ENCODE peak calls at places on chromosomes 12 and 14, in nine cellular contexts. One of them, this sample, is unnamed.

GRCh38 chr12:53965251-53966069 is 7.5 kb upstream of the HOXC11 start:
- DNase-seq in glutamatergic neuron: no peak
- DNase-seq in OCI-LY7: no peak
- DNase-seq in testis: no peak
- DNase-seq in choroid plexus epithelial cell: no peak
- DNase-seq in fibroblast of pulmonary artery: no peak
- DNase-seq in A549: no peak
- DNase-seq in H9: peak; percentile 91
- DNase-seq in cardiac muscle cell: no peak
- DNase-seq in this sample: peak; percentile 61

GRCh38 chr12:88471641-88472040 is 108.6 kb downstream of the KITLG start:
- DNase-seq in choroid plexus epithelial cell: peak; percentile 21
- DNase-seq in testis: no peak
- DNase-seq in cardiac muscle cell: no peak
- DNase-seq in A549: peak; percentile 27
- DNase-seq in glutamatergic neuron: no peak
- DNase-seq in H9: no peak
- DNase-seq in fibroblast of pulmonary artery: peak; percentile 82
- DNase-seq in OCI-LY7: no peak
- DNase-seq in this sample: no peak

GRCh38 chr12:42957136-42957535 is 367.6 kb upstream of the PRICKLE1 start:
- DNase-seq in glutamatergic neuron: no peak
- DNase-seq in cardiac muscle cell: no peak
- DNase-seq in H9: no peak
- DNase-seq in testis: peak; percentile 16
- DNase-seq in OCI-LY7: no peak
- DNase-seq in fibroblast of pulmonary artery: no peak
- DNase-seq in choroid plexus epithelial cell: no peak
- DNase-seq in A549: no peak
- DNase-seq in this sample: no peak

GRCh38 chr14:91366749-91367148 is 50.9 kb downstream of the CCDC88C start:
- DNase-seq in cardiac muscle cell: no peak
- DNase-seq in A549: no peak
- DNase-seq in glutamatergic neuron: no peak
- DNase-seq in fibroblast of pulmonary artery: no peak
- DNase-seq in OCI-LY7: no peak
- DNase-seq in H9: no peak
- DNase-seq in choroid plexus epithelial cell: no peak
- DNase-seq in testis: no peak
- DNase-seq in this sample: no peak

GRCh38 chr14:67942311-67942710 is 122.7 kb downstream of the RAD51B start:
- DNase-seq in choroid plexus epithelial cell: no peak
- DNase-seq in cardiac muscle cell: no peak
- DNase-seq in OCI-LY7: no peak
- DNase-seq in glutamatergic neuron: no peak
- DNase-seq in A549: peak; percentile 30
- DNase-seq in testis: no peak
- DNase-seq in H9: no peak
- DNase-seq in fibroblast of pulmonary artery: peak; percentile 76
- DNase-seq in this sample: no peak

GRCh38 chr14:88592016-88592415 is 29.2 kb downstream of the ZC3H14 start:
- DNase-seq in cardiac muscle cell: no peak
- DNase-seq in H9: no peak
- DNase-seq in choroid plexus epithelial cell: no peak
- DNase-seq in OCI-LY7: no peak
- DNase-seq in glutamatergic neuron: no peak
- DNase-seq in testis: no peak
- DNase-seq in fibroblast of pulmonary artery: no peak
- DNase-seq in A549: no peak
- DNase-seq in this sample: no peak

GRCh38 chr14:101017209-101017608 is 113.7 kb upstream of the RTL1 start:
- DNase-seq in choroid plexus epithelial cell: peak; percentile 68
- DNase-seq in glutamatergic neuron: no peak
- DNase-seq in A549: no peak
- DNase-seq in fibroblast of pulmonary artery: peak; percentile 37
- DNase-seq in cardiac muscle cell: no peak
- DNase-seq in H9: peak; percentile 8
- DNase-seq in testis: no peak
- DNase-seq in OCI-LY7: no peak
- DNase-seq in this sample: no peak

GRCh38 chr12:115584156-115584555 is 693.3 kb downstream of the MED13L start:
- DNase-seq in testis: no peak
- DNase-seq in OCI-LY7: no peak
- DNase-seq in glutamatergic neuron: no peak
- DNase-seq in choroid plexus epithelial cell: no peak
- DNase-seq in fibroblast of pulmonary artery: no peak
- DNase-seq in H9: no peak
- DNase-seq in cardiac muscle cell: no peak
- DNase-seq in A549: no peak
- DNase-seq in this sample: no peak

GRCh38 chr14:44300911-44301310 is 206.2 kb downstream of the FSCB start:
- DNase-seq in A549: no peak
- DNase-seq in glutamatergic neuron: no peak
- DNase-seq in H9: no peak
- DNase-seq in choroid plexus epithelial cell: no peak
- DNase-seq in testis: no peak
- DNase-seq in cardiac muscle cell: no peak
- DNase-seq in OCI-LY7: no peak
- DNase-seq in fibroblast of pulmonary artery: no peak
- DNase-seq in this sample: no peak

GRCh38 chr14:77489051-77489450 is 9.6 kb downstream of the ISM2 start:
- DNase-seq in testis: no peak
- DNase-seq in choroid plexus epithelial cell: no peak
- DNase-seq in glutamatergic neuron: no peak
- DNase-seq in A549: no peak
- DNase-seq in H9: no peak
- DNase-seq in OCI-LY7: no peak
- DNase-seq in cardiac muscle cell: no peak
- DNase-seq in fibroblast of pulmonary artery: no peak
- DNase-seq in this sample: no peak

GRCh38 chr14:77485901-77486678 is 12.5 kb downstream of the ISM2 start:
- DNase-seq in OCI-LY7: no peak
- DNase-seq in glutamatergic neuron: no peak
- DNase-seq in choroid plexus epithelial cell: peak; percentile 46
- DNase-seq in H9: no peak
- DNase-seq in testis: no peak
- DNase-seq in cardiac muscle cell: no peak
- DNase-seq in A549: peak; percentile 43
- DNase-seq in fibroblast of pulmonary artery: peak; percentile 26
- DNase-seq in this sample: no peak

GRCh38 chr14:77490347-77490986 is 8.1 kb downstream of the ISM2 start:
- DNase-seq in A549: no peak
- DNase-seq in OCI-LY7: no peak
- DNase-seq in choroid plexus epithelial cell: no peak
- DNase-seq in testis: no peak
- DNase-seq in cardiac muscle cell: no peak
- DNase-seq in fibroblast of pulmonary artery: no peak
- DNase-seq in H9: no peak
- DNase-seq in glutamatergic neuron: no peak
- DNase-seq in this sample: no peak

GRCh38 chr14:77491056-77491455 is 7.6 kb downstream of the ISM2 start:
- DNase-seq in choroid plexus epithelial cell: no peak
- DNase-seq in OCI-LY7: no peak
- DNase-seq in testis: no peak
- DNase-seq in cardiac muscle cell: no peak
- DNase-seq in A549: no peak
- DNase-seq in glutamatergic neuron: no peak
- DNase-seq in H9: no peak
- DNase-seq in fibroblast of pulmonary artery: no peak
- DNase-seq in this sample: no peak

GRCh38 chr14:77488558-77488957 is 10.1 kb downstream of the ISM2 start:
- DNase-seq in glutamatergic neuron: no peak
- DNase-seq in H9: no peak
- DNase-seq in testis: no peak
- DNase-seq in A549: no peak
- DNase-seq in OCI-LY7: no peak
- DNase-seq in choroid plexus epithelial cell: no peak
- DNase-seq in fibroblast of pulmonary artery: no peak
- DNase-seq in cardiac muscle cell: no peak
- DNase-seq in this sample: no peak
- TF ChIP-seq CTCF in glutamatergic neuron: no peak
- TF ChIP-seq CTCF in H9: no peak
- TF ChIP-seq CTCF in testis: no peak
- TF ChIP-seq CTCF in A549: no peak
- TF ChIP-seq CTCF in OCI-LY7: no peak
- TF ChIP-seq CTCF in choroid plexus epithelial cell: no peak
- TF ChIP-seq CTCF in fibroblast of pulmonary artery: no peak
- TF ChIP-seq CTCF in cardiac muscle cell: no peak
- TF ChIP-seq CTCF in this sample: no peak

DNA sequence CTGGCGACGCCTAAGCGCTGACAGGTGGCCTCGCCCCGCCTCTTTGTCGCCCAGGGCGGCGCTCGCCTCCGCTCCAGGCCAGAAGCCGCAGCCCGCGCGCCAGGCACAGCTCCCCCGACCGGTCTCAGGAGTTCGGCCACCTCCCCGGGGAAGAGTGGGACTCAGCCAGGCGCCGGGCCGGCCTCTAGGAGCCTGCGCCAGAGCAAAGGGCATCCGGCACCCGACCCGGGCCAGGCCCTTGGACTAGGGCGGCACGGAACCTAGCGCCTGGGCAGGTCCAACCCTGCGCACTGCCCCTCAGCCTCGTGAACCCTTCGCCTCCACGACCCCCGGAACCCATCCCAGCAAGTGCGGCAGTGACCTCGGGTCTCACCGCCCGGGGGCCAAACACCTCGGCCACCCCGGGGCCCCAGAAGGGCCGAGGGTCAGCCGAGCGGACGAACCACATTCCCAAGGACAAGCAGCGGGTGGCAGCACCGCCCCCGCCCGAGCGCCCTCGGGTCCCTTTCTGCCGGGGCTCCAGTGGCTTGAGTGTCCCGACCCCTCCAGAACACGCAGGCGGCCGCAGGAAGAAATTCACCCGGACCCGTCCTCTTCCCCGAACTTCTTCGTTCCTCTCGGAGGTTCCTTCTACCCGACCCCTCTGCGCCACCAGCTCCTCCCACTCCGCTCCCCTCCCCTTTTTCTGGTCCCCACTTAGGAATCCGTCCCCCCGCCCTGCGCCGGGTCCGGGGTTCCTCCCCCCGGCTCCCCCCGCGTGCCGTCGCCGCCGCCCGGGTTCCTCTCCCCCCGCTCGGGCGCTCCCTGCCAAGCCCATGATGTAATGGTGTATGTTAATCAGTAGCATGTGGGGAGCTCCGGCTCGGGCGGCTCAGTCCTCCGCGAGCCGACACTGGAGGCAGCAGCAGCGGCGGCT is 1.4 kb upstream of the SAMD4A start:
- DNase-seq in choroid plexus epithelial cell: peak; percentile 91
- DNase-seq in A549: peak; percentile 83
- DNase-seq in fibroblast of pulmonary artery: peak; percentile 87
- DNase-seq in cardiac muscle cell: peak; percentile 93
- DNase-seq in glutamatergic neuron: peak; percentile 68
- DNase-seq in OCI-LY7: peak; percentile 38
- DNase-seq in H9: peak; percentile 88
- DNase-seq in testis: peak; percentile 93
- DNase-seq in this sample: peak; percentile 86
- TF ChIP-seq CTCF in choroid plexus epithelial cell: no peak
- TF ChIP-seq CTCF in A549: no peak
- TF ChIP-seq CTCF in fibroblast of pulmonary artery: peak; percentile 2
- TF ChIP-seq CTCF in cardiac muscle cell: peak; percentile 19
- TF ChIP-seq CTCF in glutamatergic neuron: no peak
- TF ChIP-seq CTCF in OCI-LY7: peak; percentile 3
- TF ChIP-seq CTCF in H9: peak; percentile 11
- TF ChIP-seq CTCF in testis: peak; percentile 17
- TF ChIP-seq CTCF in this sample: no peak

DNA sequence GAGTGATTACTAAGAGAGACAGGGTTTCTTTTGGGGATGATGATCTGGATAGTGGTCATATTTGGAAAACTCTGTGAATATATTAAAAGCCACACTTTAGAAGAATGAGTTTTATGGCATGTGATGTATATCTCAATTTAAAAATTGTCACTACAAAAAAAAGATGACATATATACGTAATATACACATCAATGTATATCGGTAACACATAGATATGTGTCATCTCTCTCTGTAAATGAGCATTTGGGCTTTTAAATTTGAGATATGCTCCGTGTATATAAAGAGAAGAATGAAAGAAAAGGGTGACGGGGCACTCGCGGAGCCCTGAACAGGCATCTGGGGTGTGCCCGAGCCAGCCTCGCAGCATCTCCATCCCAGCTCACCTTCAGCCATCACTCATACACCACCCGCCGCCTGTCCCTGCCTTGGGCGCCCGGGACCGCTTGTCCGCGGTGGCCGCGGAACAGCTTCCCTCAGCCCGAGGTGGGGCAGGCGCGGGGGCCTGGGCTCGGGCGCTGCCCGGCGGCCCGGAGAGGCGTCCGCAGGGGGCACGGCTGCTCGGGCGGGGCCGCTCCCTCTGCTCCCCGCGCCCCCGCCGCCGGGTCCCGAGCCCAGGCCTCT is 592 bp downstream of the SLC41A2 start:
- DNase-seq in choroid plexus epithelial cell: no peak
- DNase-seq in fibroblast of pulmonary artery: no peak
- DNase-seq in glutamatergic neuron: no peak
- DNase-seq in cardiac muscle cell: no peak
- DNase-seq in OCI-LY7: no peak
- DNase-seq in A549: peak; percentile 36
- DNase-seq in testis: no peak
- DNase-seq in H9: no peak
- DNase-seq in this sample: peak; percentile 49
- TF ChIP-seq CTCF in choroid plexus epithelial cell: no peak
- TF ChIP-seq CTCF in fibroblast of pulmonary artery: no peak
- TF ChIP-seq CTCF in glutamatergic neuron: no peak
- TF ChIP-seq CTCF in cardiac muscle cell: no peak
- TF ChIP-seq CTCF in OCI-LY7: no peak
- TF ChIP-seq CTCF in A549: no peak
- TF ChIP-seq CTCF in testis: no peak
- TF ChIP-seq CTCF in H9: no peak
- TF ChIP-seq CTCF in this sample: no peak

GRCh38 chr14:49585803-49586672 is at the start of gene RPS29:
- DNase-seq in H9: peak; percentile 99
- DNase-seq in cardiac muscle cell: peak; percentile 99
- DNase-seq in choroid plexus epithelial cell: peak; percentile 100
- DNase-seq in A549: peak; percentile 99
- DNase-seq in OCI-LY7: peak; percentile 100
- DNase-seq in testis: peak; percentile 98
- DNase-seq in fibroblast of pulmonary artery: peak; percentile 100
- DNase-seq in glutamatergic neuron: peak; percentile 96
- DNase-seq in this sample: peak; percentile 99

GRCh38 chr14:49582211-49582977 is 3.8 kb downstream of the RPS29 start:
- DNase-seq in fibroblast of pulmonary artery: no peak
- DNase-seq in choroid plexus epithelial cell: no peak
- DNase-seq in testis: no peak
- DNase-seq in A549: no peak
- DNase-seq in glutamatergic neuron: no peak
- DNase-seq in H9: no peak
- DNase-seq in cardiac muscle cell: no peak
- DNase-seq in OCI-LY7: no peak
- DNase-seq in this sample: no peak

GRCh38 chr14:49581961-49582210 is 4.3 kb downstream of the RPS29 start:
- DNase-seq in glutamatergic neuron: no peak
- DNase-seq in testis: no peak
- DNase-seq in fibroblast of pulmonary artery: no peak
- DNase-seq in H9: no peak
- DNase-seq in cardiac muscle cell: no peak
- DNase-seq in A549: no peak
- DNase-seq in OCI-LY7: no peak
- DNase-seq in choroid plexus epithelial cell: no peak
- DNase-seq in this sample: no peak

GRCh38 chr14:49583629-49584028 is 2.6 kb downstream of the RPS29 start:
- DNase-seq in A549: no peak
- DNase-seq in H9: no peak
- DNase-seq in choroid plexus epithelial cell: no peak
- DNase-seq in glutamatergic neuron: no peak
- DNase-seq in cardiac muscle cell: no peak
- DNase-seq in testis: no peak
- DNase-seq in OCI-LY7: no peak
- DNase-seq in fibroblast of pulmonary artery: no peak
- DNase-seq in this sample: no peak

GRCh38 chr14:49584058-49584457 is 2.1 kb downstream of the RPS29 start:
- DNase-seq in OCI-LY7: no peak
- DNase-seq in choroid plexus epithelial cell: no peak
- DNase-seq in glutamatergic neuron: no peak
- DNase-seq in A549: no peak
- DNase-seq in testis: no peak
- DNase-seq in cardiac muscle cell: no peak
- DNase-seq in fibroblast of pulmonary artery: no peak
- DNase-seq in H9: no peak
- DNase-seq in this sample: no peak
- TF ChIP-seq CTCF in OCI-LY7: no peak
- TF ChIP-seq CTCF in choroid plexus epithelial cell: no peak
- TF ChIP-seq CTCF in glutamatergic neuron: no peak
- TF ChIP-seq CTCF in A549: no peak
- TF ChIP-seq CTCF in testis: no peak
- TF ChIP-seq CTCF in cardiac muscle cell: no peak
- TF ChIP-seq CTCF in fibroblast of pulmonary artery: no peak
- TF ChIP-seq CTCF in H9: no peak
- TF ChIP-seq CTCF in this sample: no peak